ENCODE peak calls at places on chromosome 5, in seven cellular contexts. H is ELR; P is posterior cingulate gyrus; T is midbrain; E is posterior vena cava; C is COR-L47; D is activated CD4-positive, alpha-beta T cell treated with anti-CD3 and anti-CD28 coated beads, Interleukin-2, amount 50 U/mL, for 48 hours. G is an unnamed sample.

GRCh38 chr5:34620185-34620584 is 35.9 kb upstream of the RAI14 start:
- DNase-seq in H (no peak), P (no peak), T (no peak), E (no peak), C (no peak), D (no peak), G (no peak)

GRCh38 chr5:139481122-139481533 is 1.4 kb downstream of the STING1 start:
- DNase-seq in H (peak; percentile 28), P (no peak), T (no peak), E (no peak), C (no peak), D (peak; percentile 59), G (no peak)

GRCh38 chr5:154276932-154277331 is 86.4 kb downstream of the GALNT10 start:
- DNase-seq in H (peak; percentile 80), P (no peak), T (no peak), E (peak; percentile 84), C (no peak), D (no peak), G (no peak)

GRCh38 chr5:166354277-166354676 is 1937.2 kb upstream of the WWC1 start:
- DNase-seq in H (no peak), P (no peak), T (no peak), E (no peak), C (no peak), D (no peak), G (no peak)

GRCh38 chr5:126383246-126383645 is 40.0 kb upstream of the GRAMD2B start:
- DNase-seq in H (no peak), P (no peak), T (no peak), E (no peak), C (peak; percentile 37), D (no peak), G (no peak)

GRCh38 chr5:153632748-153633290 is 142.3 kb downstream of the GRIA1 start:
- DNase-seq in H (peak; percentile 47), P (no peak), T (no peak), E (no peak), C (no peak), D (no peak), G (no peak)

GRCh38 chr5:135306557-135306956 is 92.5 kb downstream of the MACROH2A1 start:
- DNase-seq in H (no peak), P (no peak), T (no peak), E (peak; percentile 43), C (no peak), D (no peak), G (no peak)

GRCh38 chr5:180848265-180848664 is 12.8 kb downstream of the ZFP62 start:
- DNase-seq in H (no peak), P (no peak), T (no peak), E (no peak), C (no peak), D (no peak), G (no peak)

GRCh38 chr5:74067748-74068541 is 441.9 kb downstream of the ARHGEF28 start:
- DNase-seq in H (peak; percentile 58), P (no peak), T (no peak), E (no peak), C (no peak), D (no peak), G (no peak)

GRCh38 chr5:119417891-119418781 is 34.2 kb upstream of the HSD17B4 start:
- DNase-seq in H (peak; percentile 26), P (no peak), T (no peak), E (no peak), C (no peak), D (no peak), G (no peak)

GRCh38 chr5:1069720-1070088 is 42.2 kb downstream of the SLC12A7 start:
- DNase-seq in H (no peak), P (no peak), T (no peak), E (no peak), C (no peak), D (no peak), G (no peak)

GRCh38 chr5:112668016-112668415 is 69.7 kb upstream of the APC start:
- DNase-seq in H (peak; percentile 85), P (no peak), T (no peak), E (no peak), C (no peak), D (no peak), G (no peak)

GRCh38 chr5:41334758-41335157 is 121.4 kb upstream of the C6 start:
- DNase-seq in H (no peak), P (no peak), T (peak; percentile 59), E (no peak), C (no peak), D (no peak), G (no peak)

GRCh38 chr5:112116372-112116771 is 302.7 kb downstream of the EPB41L4A start:
- DNase-seq in H (no peak), P (no peak), T (no peak), E (no peak), C (no peak), D (no peak), G (no peak)

GRCh38 chr5:105903069-105903468 is 1767.7 kb downstream of the EFNA5 start:
- DNase-seq in H (no peak), P (no peak), T (no peak), E (no peak), C (no peak), D (no peak), G (no peak)

GRCh38 chr5:61974680-61975079 is 331.3 kb upstream of the KIF2A start:
- DNase-seq in H (no peak), P (no peak), T (no peak), E (no peak), C (no peak), D (no peak), G (no peak)

GRCh38 chr5:147223951-147224791 is 10.7 kb upstream of the STK32A start:
- DNase-seq in H (peak; percentile 57), P (no peak), T (peak; percentile 59), E (no peak), C (peak; percentile 25), D (no peak), G (no peak)

GRCh38 chr5:87231037-87231808 is 36.5 kb upstream of the RASA1 start:
- DNase-seq in H (no peak), P (no peak), T (no peak), E (no peak), C (no peak), D (peak; percentile 4), G (no peak)

GRCh38 chr5:154654484-154655375 is 100.4 kb upstream of the LARP1 start:
- DNase-seq in H (no peak), P (no peak), T (no peak), E (no peak), C (no peak), D (no peak), G (no peak)

G was measured in stimulated activated naive B cell treated with anti-CD40 and anti-IgM and Interleukin-4, amounts not matched to agents 10 μg/mL and 1 μg/mL and 100 μg/mL, for 72 hours.